ENCODE peak calls at places on chromosome 7, in seven cellular contexts. I is activated CD4-positive, alpha-beta T cell treated with anti-CD3 and anti-CD28 coated beads, Interleukin-2, amount 10 ng/mL, durations not matched to agents 7 days and 5 days; K is GDM1; Z is DMS153; A is activated CD4-positive, CD25-positive, alpha-beta regulatory T cell; F is NCI-H1092 treated with DMSO at 0.1 percent for 48 hours; R is tibial nerve. V is an unnamed sample.

GRCh38 chr7:110835889-110836288 is 255.0 kb upstream of the LRRN3 start:
- DNase-seq in K (no peak), R (no peak), F (no peak), A (no peak), I (no peak), Z (no peak), V (no peak)

GRCh38 chr7:37882086-37882485 is 33.7 kb downstream of the NME8 start:
- DNase-seq in R (no peak), A (no peak), I (no peak), F (no peak), Z (no peak), K (no peak), V (no peak)

GRCh38 chr7:48962821-48963505 is 38.6 kb downstream of the CDC14C start:
- DNase-seq in F (no peak), I (no peak), Z (no peak), K (no peak), A (no peak), R (no peak), V (no peak)

GRCh38 chr7:6628045-6628444 is 9.1 kb upstream of the ZNF316 start:
- DNase-seq in Z (peak; percentile 33), I (no peak), K (no peak), F (peak; percentile 48), A (no peak), R (no peak), V (peak; percentile 21)

GRCh38 chr7:100966542-100967291 is 2.6 kb upstream of the MUC12 start:
- DNase-seq in K (no peak), Z (no peak), F (no peak), R (no peak), I (no peak), A (no peak), V (no peak)

GRCh38 chr7:47225387-47226170 is 356.3 kb downstream of the TNS3 start:
- DNase-seq in R (no peak), F (no peak), K (no peak), I (no peak), Z (no peak), A (no peak), V (no peak)

GRCh38 chr7:36570508-36571219 is 153.6 kb downstream of the AOAH start:
- DNase-seq in A (no peak), F (no peak), K (no peak), I (no peak), Z (no peak), R (no peak), V (no peak)

GRCh38 chr7:74193054-74193453 is 16.8 kb upstream of the LAT2 start:
- DNase-seq in F (no peak), R (no peak), I (no peak), A (no peak), K (no peak), Z (no peak), V (peak; percentile 34)

GRCh38 chr7:100865372-100865911 is 1.7 kb upstream of the TRIP6 start:
- DNase-seq in F (peak; percentile 21), Z (peak; percentile 67), K (no peak), I (no peak), R (no peak), A (no peak), V (no peak)

GRCh38 chr7:22220947-22221346 is 136.0 kb downstream of the RAPGEF5 start:
- DNase-seq in R (no peak), F (no peak), A (no peak), K (no peak), Z (no peak), I (no peak), V (no peak)

GRCh38 chr7:95404316-95404715 is 8.1 kb upstream of the PON3 start:
- DNase-seq in Z (peak; percentile 67), I (no peak), F (peak; percentile 84), A (no peak), K (no peak), R (no peak), V (peak; percentile 57)

GRCh38 chr7:129160161-129160911 is 15.8 kb downstream of the TSPAN33 start:
- DNase-seq in K (no peak), Z (no peak), I (no peak), A (no peak), R (no peak), F (peak; percentile 36), V (peak; percentile 3)

GRCh38 chr7:24135003-24135817 is 148.8 kb upstream of the NPY start:
- DNase-seq in A (no peak), K (no peak), R (no peak), I (no peak), F (no peak), Z (no peak), V (no peak)